ENCODE peak calls at places on chromosomes 16 and 17, in six cellular contexts. D, Y, G, S, L and M are unnamed samples.

GRCh38 chr17:34998205-34998604 is 17.9 kb downstream of the LIG3 start:
- DNase-seq in D (peak; percentile 24), Y (peak; percentile 87), G (peak; percentile 82), S (peak; percentile 43), L (peak; percentile 72), M (peak; percentile 58)

GRCh38 chr17:31536451-31536850 is 145.0 kb downstream of the RAB11FIP4 start:
- DNase-seq in D (no peak), Y (no peak), G (no peak), S (no peak), L (no peak), M (no peak)

GRCh38 chr17:78174870-78175642 is 6.7 kb downstream of the SYNGR2 start:
- DNase-seq in D (peak; percentile 88), Y (no peak), G (peak; percentile 56), S (no peak), L (no peak), M (no peak)

GRCh38 chr17:57086069-57086930 is 1.3 kb downstream of the AKAP1 start:
- DNase-seq in D (peak; percentile 31), Y (peak; percentile 47), G (peak; percentile 62), S (no peak), L (no peak), M (peak; percentile 25)

GRCh38 chr16:88649924-88650748 is 717 bp downstream of the CYBA start:
- DNase-seq in D (peak; percentile 52), Y (no peak), G (no peak), S (no peak), L (peak; percentile 47), M (no peak)

GRCh38 chr17:39096435-39097158 is 54.8 kb downstream of the PLXDC1 start:
- DNase-seq in D (no peak), Y (peak; percentile 6), G (no peak), S (no peak), L (peak; percentile 29), M (no peak)

GRCh38 chr17:64281962-64282752 is 19.1 kb upstream of the TEX2 start:
- DNase-seq in D (peak; percentile 49), Y (peak; percentile 55), G (peak; percentile 39), S (no peak), L (peak; percentile 38), M (peak; percentile 35)

GRCh38 chr16:88442811-88443576 is 10.1 kb upstream of the ZFPM1 start:
- DNase-seq in D (peak; percentile 61), Y (peak; percentile 64), G (peak; percentile 75), S (peak; percentile 70), L (peak; percentile 73), M (peak; percentile 55)

GRCh38 chr17:40093580-40094201 is 6.7 kb downstream of the NR1D1 start:
- DNase-seq in D (no peak), Y (no peak), G (no peak), S (no peak), L (no peak), M (no peak)

GRCh38 chr17:45384800-45385262 is 47.8 kb downstream of the ARHGAP27 start:
- DNase-seq in D (no peak), Y (no peak), G (no peak), S (no peak), L (no peak), M (no peak)

GRCh38 chr17:1005361-1005946 is 8.5 kb downstream of the TIMM22 start:
- DNase-seq in D (peak; percentile 38), Y (peak; percentile 84), G (peak; percentile 66), S (no peak), L (peak; percentile 74), M (peak; percentile 66)